ENCODE peak calls at places on chromosomes 5 and 9, in four cellular contexts. C is CD8-positive, alpha-beta T cell; M is IMR-90; W is A549. T is an unnamed sample.

GRCh38 chr5:140244525-140245025 is 58.3 kb downstream of the PFDN1 start:
- DNase-seq in C (peak), M (peak), W (peak), T (peak)

GRCh38 chr9:109440797-109441287 is 57.3 kb downstream of the PTPN3 start:
- DNase-seq in C (no peak), M (peak), W (peak), T (peak)

GRCh38 chr9:99478469-99479027 is 256.5 kb downstream of the SEC61B start:
- DNase-seq in C (no peak), M (no peak), W (no peak), T (no peak)

GRCh38 chr5:131774652-131775367 is 22.0 kb downstream of the FNIP1 start:
- DNase-seq in C (no peak), M (no peak), W (peak), T (no peak)

GRCh38 chr5:180333661-180334060 is 19.5 kb downstream of the GFPT2 start:
- DNase-seq in C (no peak), M (peak), W (peak), T (no peak)

GRCh38 chr5:114695292-114695904 is 333.5 kb downstream of the KCNN2 start:
- DNase-seq in C (no peak), M (no peak), W (no peak), T (no peak)

GRCh38 chr9:98222885-98223640 is 30.6 kb upstream of the CORO2A start:
- DNase-seq in C (no peak), M (peak), W (peak), T (peak)

GRCh38 chr9:129761293-129761900 is 8.6 kb upstream of the PTGES start:
- DNase-seq in C (no peak), M (peak), W (peak), T (no peak)

GRCh38 chr5:55427157-55427556 is 107.6 kb downstream of the PLPP1 start:
- DNase-seq in C (no peak), M (peak), W (no peak), T (peak)

GRCh38 chr9:94945191-94946144 is 219.0 kb downstream of the AOPEP start:
- DNase-seq in C (no peak), M (peak), W (peak), T (peak)

GRCh38 chr9:4769321-4770080 is 23.2 kb upstream of the RCL1 start:
- DNase-seq in C (no peak), M (peak), W (no peak), T (no peak)

GRCh38 chr5:132258102-132259060 is 885 bp downstream of the PDLIM4 start:
- DNase-seq in C (no peak), M (peak), W (no peak), T (no peak)

GRCh38 chr5:154503698-154504039 is 25.6 kb upstream of the HAND1 start:
- DNase-seq in C (no peak), M (no peak), W (no peak), T (no peak)

GRCh38 chr5:154506049-154506715 is 28.2 kb upstream of the HAND1 start:
- DNase-seq in C (no peak), M (no peak), W (no peak), T (no peak)

GRCh38 chr5:154508114-154508513 is 30.1 kb upstream of the HAND1 start:
- DNase-seq in C (no peak), M (no peak), W (no peak), T (no peak)

GRCh38 chr5:154506716-154507080 is 28.7 kb upstream of the HAND1 start:
- DNase-seq in C (no peak), M (no peak), W (no peak), T (no peak)

GRCh38 chr5:154505567-154505966 is 27.5 kb upstream of the HAND1 start:
- DNase-seq in C (no peak), M (no peak), W (no peak), T (no peak)
- TF ChIP-seq CTCF in C (no peak), M (no peak), W (no peak), T (no peak)

DNA sequence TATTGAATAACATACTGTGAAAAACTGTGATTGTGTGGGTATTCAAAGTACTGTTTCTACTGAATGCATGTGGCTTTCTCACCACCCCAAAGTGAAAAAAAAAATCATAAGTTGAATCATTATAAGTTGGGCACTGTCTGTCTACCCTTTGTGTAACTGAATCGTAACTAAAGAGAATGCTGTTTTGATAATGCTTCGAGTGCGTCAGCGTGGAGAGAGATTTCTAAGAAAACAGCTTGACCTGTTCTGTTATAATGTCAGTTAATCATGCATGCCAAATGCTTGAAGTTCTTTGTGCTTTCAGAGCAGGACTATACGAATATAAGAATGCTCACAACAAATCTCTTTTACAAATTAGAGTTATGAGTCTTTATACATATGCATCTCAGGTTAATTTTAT is 148.8 kb upstream of the SGCD start:
- DNase-seq in C (no peak), M (peak), W (no peak), T (no peak)
- H3K27ac ChIP-seq in C (no peak), M (no peak), W (peak), T (no peak)

GRCh38 chr5:124593952-124594351 is 152.5 kb downstream of the ZNF608 start:
- DNase-seq in C (no peak), M (no peak), W (no peak), T (no peak)

GRCh38 chr5:124596595-124597388 is 149.6 kb downstream of the ZNF608 start:
- DNase-seq in C (no peak), M (peak), W (peak), T (no peak)

GRCh38 chr5:124591583-124591982 is 154.9 kb downstream of the ZNF608 start:
- DNase-seq in C (no peak), M (no peak), W (no peak), T (no peak)

GRCh38 chr5:124590686-124591085 is 155.8 kb downstream of the ZNF608 start:
- DNase-seq in C (no peak), M (no peak), W (no peak), T (no peak)

GRCh38 chr5:124592891-124593290 is 153.5 kb downstream of the ZNF608 start:
- DNase-seq in C (no peak), M (no peak), W (no peak), T (no peak)
- TF ChIP-seq CTCF in C (no peak), M (no peak), W (no peak), T (no peak)

DNA sequence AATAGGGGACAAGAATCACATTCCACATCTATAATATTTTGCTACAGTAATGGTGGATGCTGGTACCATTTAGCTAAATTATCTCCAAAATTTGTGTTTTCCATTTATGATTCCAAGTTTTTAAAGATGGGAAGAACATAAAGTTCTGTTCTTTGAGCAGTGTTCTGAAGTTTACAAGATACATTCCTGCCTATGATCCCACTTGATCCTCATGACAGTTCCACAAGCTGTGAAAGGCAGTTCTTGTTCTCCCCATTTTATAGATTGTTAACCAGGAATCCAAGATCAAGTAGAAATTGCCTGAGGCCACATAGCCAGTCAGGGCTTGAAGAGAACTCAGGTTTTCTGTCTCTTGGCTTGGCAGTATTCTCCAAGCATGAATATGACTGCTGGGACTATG is 257.3 kb downstream of the NR3C1 start:
- DNase-seq in C (no peak), M (no peak), W (no peak), T (no peak)
- H3K27ac ChIP-seq in C (no peak), M (no peak), W (no peak), T (no peak)

DNA sequence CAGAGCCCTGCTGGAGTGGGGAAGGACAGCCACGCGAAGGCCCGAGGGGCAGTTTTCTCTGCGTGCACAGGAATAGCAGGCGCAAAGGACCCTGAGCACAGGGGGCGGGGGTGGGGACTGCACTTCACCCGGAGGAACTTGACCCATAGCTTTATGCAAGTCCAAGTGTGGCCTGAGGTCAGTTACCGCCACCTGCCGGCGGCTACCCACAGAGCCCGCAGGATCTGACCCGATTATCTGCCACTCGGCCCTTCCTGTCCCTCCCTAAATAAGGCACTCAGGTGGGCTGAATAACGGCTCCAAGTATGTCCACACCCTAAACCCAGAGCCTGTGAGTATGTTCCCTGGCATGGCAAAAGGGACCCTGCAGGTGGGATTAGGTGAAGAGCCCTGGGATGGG is 65.4 kb upstream of the FCN1 start:
- DNase-seq in C (no peak), M (no peak), W (no peak), T (no peak)
- TF ChIP-seq CTCF in C (no peak), M (no peak), W (no peak), T (no peak)

DNA sequence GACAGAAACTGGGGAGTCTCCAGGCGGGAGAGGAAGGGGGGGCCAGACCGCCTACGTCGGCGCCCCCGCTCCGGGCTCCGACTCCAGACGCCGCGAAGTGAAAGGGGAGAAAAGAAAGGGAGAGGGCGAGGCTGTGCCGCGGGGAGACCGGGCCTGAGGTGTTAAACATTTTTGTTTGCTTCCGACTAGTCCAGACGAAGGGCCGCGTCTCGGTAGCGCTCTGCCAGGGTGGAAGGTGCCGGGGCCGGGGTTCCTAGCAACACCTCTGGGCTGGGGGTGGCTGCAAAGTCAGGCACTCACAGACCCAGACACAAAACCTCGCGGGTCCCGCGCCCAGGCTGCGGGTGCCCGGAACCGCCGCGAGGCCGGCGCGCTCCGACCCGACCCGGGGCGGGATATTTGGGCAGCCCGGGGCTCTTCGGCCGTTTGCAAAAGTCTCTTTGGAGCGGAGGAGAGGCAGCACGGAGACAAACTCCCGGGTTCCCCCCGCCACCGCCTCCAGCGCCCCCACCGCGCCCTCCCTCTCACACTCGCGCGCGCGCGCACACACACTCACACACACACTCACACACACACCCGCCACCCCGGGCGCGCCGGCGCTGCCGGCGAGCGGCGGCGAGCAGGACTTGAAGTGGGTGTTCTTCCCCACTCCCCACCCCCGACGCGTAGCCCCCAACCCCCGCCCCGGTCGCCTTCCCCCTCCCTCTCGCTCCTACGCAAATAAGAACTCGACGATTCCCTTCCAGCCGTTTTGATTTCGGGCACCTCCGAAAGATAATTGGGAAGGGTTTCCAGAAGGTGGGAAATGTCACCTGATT is 564 bp upstream of the FST start:
- DNase-seq in C (no peak), M (peak), W (peak), T (peak)
- H3K27ac ChIP-seq in C (no peak), M (peak), W (peak), T (no peak)

DNA sequence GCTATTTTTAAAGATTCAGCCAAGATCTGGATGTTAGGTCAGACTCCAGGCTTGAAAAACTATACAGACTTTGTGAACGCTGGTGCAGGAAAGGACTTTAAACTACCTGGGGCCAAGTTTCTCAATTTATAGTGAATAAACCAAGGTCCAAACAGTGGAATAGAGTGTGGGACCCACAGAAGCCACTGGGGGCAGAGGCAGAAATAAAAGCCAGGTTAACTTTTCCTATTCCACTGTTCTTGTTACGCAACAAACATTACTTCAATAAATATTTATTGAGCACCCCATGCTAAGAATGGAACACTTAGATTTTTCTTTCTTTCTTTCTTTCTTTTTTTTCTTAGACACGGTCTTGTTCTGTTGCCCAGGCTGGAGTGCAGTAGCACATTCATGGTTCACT is 11.0 kb upstream of the HAVCR1 start:
- DNase-seq in C (no peak), M (no peak), W (no peak), T (no peak)
- TF ChIP-seq CTCF in C (no peak), M (no peak), W (no peak), T (no peak)